ENCODE peak calls at places on chromosomes 1 and 21, in five cellular contexts. Z is RWPE1, U is Daoy, G is NCI-H2107, M is heart right ventricle. O is an unnamed sample.

GRCh38 chr1:62707746-62708123 is 19.5 kb upstream of the DOCK7 start:
- DNase-seq in Z (no peak), U (no peak), G (no peak), M (no peak), O (no peak)

GRCh38 chr1:39293375-39294070 is 89.0 kb downstream of the MACF1 start:
- DNase-seq in Z (no peak), U (no peak), G (peak), M (no peak), O (no peak)

GRCh38 chr1:223405507-223405906 is 12.3 kb downstream of the CCDC185 start:
- DNase-seq in Z (no peak), U (no peak), G (no peak), M (no peak), O (no peak)

GRCh38 chr21:36584980-36585940 is 105.3 kb upstream of the CLDN14 start:
- DNase-seq in Z (no peak), U (no peak), G (no peak), M (no peak), O (no peak)

GRCh38 chr1:55670331-55671082 is 455.3 kb upstream of the USP24 start:
- DNase-seq in Z (no peak), U (no peak), G (no peak), M (no peak), O (no peak)

GRCh38 chr21:25563399-25564116 is 43.7 kb downstream of the MRPL39 start:
- DNase-seq in Z (no peak), U (peak), G (no peak), M (no peak), O (no peak)

GRCh38 chr1:156870734-156871133 is 10.1 kb downstream of the NTRK1 start:
- DNase-seq in Z (peak), U (peak), G (no peak), M (no peak), O (no peak)

GRCh38 chr21:46153259-46154154 is 1.9 kb downstream of the FTCD start:
- DNase-seq in Z (no peak), U (peak), G (no peak), M (no peak), O (peak)

GRCh38 chr1:158810311-158810710 is 20.8 kb upstream of the MNDA start:
- DNase-seq in Z (no peak), U (no peak), G (no peak), M (no peak), O (no peak)

GRCh38 chr21:43318841-43319781 is 107.8 kb downstream of the SIK1 start:
- DNase-seq in Z (peak), U (peak), G (peak), M (peak), O (no peak)